ENCODE peak calls at places on chromosomes 2 and 18, in four cellular contexts. E is HCT116, W is K562, Y is sigmoid colon. G is an unnamed sample.

GRCh38 chr2:48624696-48625095 is 7.0 kb downstream of the GTF2A1L start:
- DNase-seq in W (no peak), Y (no peak), E (no peak), G (no peak)

GRCh38 chr2:233436691-233437438 is 82.6 kb downstream of the DGKD start:
- DNase-seq in W (no peak), E (no peak), Y (peak; percentile 60), G (peak; percentile 4)

GRCh38 chr2:75787532-75788132 is 76.9 kb upstream of the GCFC2 start:
- DNase-seq in Y (no peak), W (peak; percentile 43), E (peak; percentile 10), G (no peak)

GRCh38 chr2:5690718-5691658 is 1.2 kb upstream of the SOX11 start:
- DNase-seq in E (no peak), W (no peak), Y (no peak), G (no peak)

GRCh38 chr2:134792147-134792546 is 46.3 kb upstream of the ACMSD start:
- DNase-seq in E (no peak), Y (no peak), W (no peak), G (no peak)

GRCh38 chr2:43228782-43229659 is 2.6 kb upstream of the ZFP36L2 start:
- DNase-seq in W (no peak), E (no peak), Y (no peak), G (no peak)

GRCh38 chr2:174634130-174635014 is 36.8 kb upstream of the WIPF1 start:
- DNase-seq in E (no peak), W (peak; percentile 72), Y (no peak), G (peak; percentile 26)

GRCh38 chr2:177030391-177031000 is 182.1 kb upstream of the HNRNPA3 start:
- DNase-seq in W (no peak), Y (no peak), E (no peak), G (no peak)

GRCh38 chr2:62698653-62699052 is 6.9 kb upstream of the EHBP1 start:
- DNase-seq in Y (no peak), W (no peak), E (no peak), G (no peak)

GRCh38 chr18:32582455-32582854 is 111.8 kb upstream of the GAREM1 start:
- DNase-seq in W (no peak), E (no peak), Y (no peak), G (no peak)

GRCh38 chr2:151029406-151030157 is 232.1 kb downstream of the RBM43 start:
- DNase-seq in W (no peak), E (no peak), Y (no peak), G (no peak)

GRCh38 chr18:55384551-55385275 is 203.3 kb downstream of the TCF4 start:
- DNase-seq in E (no peak), Y (no peak), W (peak; percentile 57), G (peak; percentile 9)

GRCh38 chr2:86010083-86010482 is 95.6 kb downstream of the POLR1A start:
- DNase-seq in E (no peak), W (no peak), Y (no peak), G (no peak)

GRCh38 chr18:61731169-61731568 is 161.6 kb downstream of the RNF152 start:
- DNase-seq in W (no peak), Y (no peak), E (no peak), G (no peak)

GRCh38 chr18:40367576-40367975 is 1587.5 kb upstream of the PIK3C3 start:
- DNase-seq in E (no peak), W (no peak), Y (no peak), G (no peak)

GRCh38 chr2:163011035-163011434 is 172.5 kb upstream of the KCNH7 start:
- DNase-seq in Y (no peak), E (no peak), W (no peak), G (no peak)

DNA sequence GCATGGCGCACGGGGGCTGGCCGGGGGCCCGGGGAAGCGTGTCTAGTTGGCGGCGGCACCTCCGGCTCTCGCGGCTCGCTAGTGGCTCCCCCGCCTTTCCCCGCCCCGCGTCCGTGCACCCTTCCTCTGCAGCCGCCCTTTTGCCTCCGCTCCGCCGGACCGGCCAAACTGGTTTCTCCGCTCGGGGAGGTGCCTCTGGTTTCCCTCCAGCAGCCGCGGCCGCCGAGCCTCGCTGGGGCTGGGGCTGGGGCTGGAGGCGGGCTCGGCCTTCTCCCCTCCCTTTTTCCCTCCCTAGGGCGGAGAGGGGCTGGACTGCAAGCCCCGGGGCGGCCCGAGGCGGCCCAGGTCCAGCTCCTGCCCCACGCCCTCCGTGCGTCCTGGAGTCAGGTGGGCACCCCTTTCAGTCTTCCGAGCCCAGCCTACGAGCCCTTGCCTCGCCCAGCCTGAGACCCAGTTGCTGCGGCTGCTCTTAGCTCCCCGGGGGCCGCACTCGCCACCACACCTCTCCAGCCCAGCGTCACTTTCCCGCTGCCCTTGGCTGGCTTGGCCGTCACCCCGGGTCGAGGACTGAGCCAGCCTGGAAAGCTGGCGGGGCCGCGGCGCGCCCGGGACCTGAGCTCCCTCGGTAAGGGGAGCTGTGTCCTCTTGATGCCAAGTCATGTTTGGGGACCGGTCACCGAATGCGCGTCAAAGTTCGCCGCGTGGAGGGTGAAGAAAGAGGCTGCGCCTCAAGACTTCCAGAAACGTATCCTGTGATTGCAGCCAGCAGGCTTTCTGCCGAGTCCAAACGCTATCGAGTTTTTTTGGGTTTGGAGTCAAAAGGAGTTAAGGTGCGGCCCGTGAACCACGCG is at the start of gene ATP8B1:
- DNase-seq in E (peak; percentile 78), W (peak; percentile 11), Y (peak; percentile 84), G (peak; percentile 96)
- TF ChIP-seq POLR2AphosphoS5 in E (peak; percentile 85), W (no peak), Y (peak; percentile 83), G (peak; percentile 85)

GRCh38 chr2:145288650-145289496 is 769.0 kb upstream of the ZEB2 start:
- DNase-seq in Y (no peak), E (no peak), W (peak; percentile 64), G (no peak)

GRCh38 chr2:145286716-145287115 is 766.8 kb upstream of the ZEB2 start:
- DNase-seq in W (no peak), Y (no peak), E (no peak), G (no peak)

GRCh38 chr2:145283131-145283530 is 763.2 kb upstream of the ZEB2 start:
- DNase-seq in Y (no peak), E (no peak), W (no peak), G (no peak)

GRCh38 chr2:145287686-145288085 is 767.8 kb upstream of the ZEB2 start:
- DNase-seq in E (no peak), W (no peak), Y (no peak), G (no peak)

GRCh38 chr2:145284551-145284950 is 764.6 kb upstream of the ZEB2 start:
- DNase-seq in W (no peak), Y (no peak), E (no peak), G (no peak)
- TF ChIP-seq POLR2A in W (no peak), Y (no peak), E (no peak), G (no peak)

DNA sequence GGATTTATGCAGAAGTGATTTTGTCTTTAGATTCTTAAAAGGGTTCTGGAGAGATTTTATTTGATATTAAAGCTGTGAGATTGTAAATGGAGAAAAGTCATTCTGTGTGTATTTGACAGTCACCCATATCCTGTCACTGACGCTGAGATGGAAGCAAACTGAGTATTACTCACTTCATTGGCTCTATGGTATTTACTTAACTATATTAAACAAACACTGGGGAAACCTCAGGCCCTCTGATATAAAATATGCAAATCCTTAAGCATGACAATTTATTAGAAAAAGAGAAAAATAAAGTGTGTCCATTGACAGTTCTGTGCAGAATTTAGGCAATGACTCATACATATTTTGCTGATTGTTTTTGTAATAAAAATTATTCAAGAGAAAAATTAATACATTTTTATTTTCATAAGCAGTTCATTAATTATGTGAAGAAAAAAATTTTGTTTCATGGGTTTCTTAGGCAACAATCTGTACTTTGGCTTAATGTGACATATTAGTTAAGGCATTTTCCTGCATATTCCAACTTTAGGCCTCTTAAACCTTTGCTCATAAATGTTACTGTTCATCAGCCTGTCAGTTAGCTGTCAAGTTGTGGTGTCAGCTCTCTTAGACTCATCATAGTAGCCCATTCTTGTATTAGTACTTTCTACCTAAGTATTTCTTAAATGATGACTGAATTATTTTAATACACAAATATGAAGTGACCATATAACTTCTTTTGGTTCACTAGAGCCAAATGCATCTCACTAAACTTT is 99.9 kb downstream of the PARD3B start:
- DNase-seq in Y (no peak), W (no peak), E (no peak), G (no peak)
- TF ChIP-seq POLR2AphosphoS5 in Y (no peak), W (no peak), E (no peak), G (no peak)

DNA sequence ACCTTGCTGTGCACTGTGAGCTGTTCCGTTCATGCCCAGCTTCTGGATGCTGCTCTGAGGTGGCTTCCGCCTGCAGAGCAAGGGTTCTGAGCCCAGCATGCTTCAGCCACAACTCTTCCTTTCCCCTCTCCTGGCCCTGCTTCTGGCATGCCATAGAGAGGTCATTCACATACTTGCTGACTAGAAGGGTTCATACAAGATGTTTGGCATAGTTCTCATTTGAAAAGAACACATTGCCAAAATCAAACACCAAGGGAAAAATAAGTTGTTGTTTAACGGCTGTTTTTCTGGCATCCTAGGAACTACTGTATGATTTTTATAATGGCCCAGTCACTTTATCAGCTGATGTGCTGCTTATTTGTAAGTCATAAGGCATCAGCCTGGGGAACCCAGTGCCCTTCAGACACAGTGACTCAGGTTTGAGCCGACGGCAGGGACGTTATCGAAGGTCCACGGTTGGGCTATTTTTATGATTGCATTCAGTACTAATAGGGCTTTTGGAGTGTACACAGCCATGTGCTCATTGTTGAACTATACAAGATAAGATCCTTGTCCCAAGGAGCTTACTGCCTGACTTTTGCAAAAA is 53.9 kb upstream of the CTAGE1 start:
- DNase-seq in W (peak; percentile 43), Y (no peak), E (no peak), G (no peak)
- TF ChIP-seq POLR2A in W (no peak), Y (no peak), E (no peak), G (no peak)

DNA sequence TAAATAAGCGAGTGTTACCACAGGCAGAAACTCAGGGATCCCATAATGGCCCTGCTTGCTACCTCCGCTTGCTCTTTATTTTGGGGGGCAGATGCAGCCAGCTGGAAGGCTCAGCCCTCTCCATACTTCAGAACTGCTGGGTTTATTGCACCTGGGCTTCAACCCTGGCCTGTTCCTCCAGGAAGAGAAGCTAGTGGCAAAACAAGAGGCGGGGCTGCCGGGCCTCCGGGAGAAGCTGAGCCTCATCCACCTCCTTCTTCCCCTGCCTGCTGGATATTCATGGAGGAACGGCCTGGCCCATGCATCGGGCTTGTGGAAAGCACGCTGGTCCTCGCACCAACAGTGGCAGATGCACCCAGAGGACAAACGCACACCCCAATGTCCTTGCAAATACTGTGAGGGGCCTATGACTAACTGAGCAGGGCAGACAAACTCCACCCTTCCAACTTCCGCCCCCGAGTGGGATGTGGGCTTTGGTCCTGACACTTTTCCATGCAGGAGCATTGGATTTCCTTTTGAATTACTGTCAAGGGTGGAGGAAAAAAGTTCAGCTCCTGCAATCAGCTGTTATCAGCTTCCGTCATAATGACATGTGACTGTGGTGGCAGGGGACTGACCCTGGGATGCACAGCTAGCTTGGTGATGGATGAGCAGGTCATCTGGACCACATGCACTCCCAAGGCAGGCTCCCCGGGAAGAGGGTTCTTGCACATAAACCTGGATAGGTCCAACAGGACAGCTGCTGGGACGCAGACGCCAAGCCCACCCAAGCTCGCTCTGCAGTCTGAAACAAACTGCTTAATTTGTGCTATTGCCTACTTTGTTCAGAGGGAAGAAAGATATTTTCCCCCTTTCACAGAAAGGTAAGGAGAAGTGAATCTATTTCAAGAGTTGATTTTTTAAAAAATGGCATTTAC is 30.4 kb downstream of the FAM178B start:
- DNase-seq in Y (peak; percentile 77), E (no peak), W (no peak), G (peak; percentile 41)
- TF ChIP-seq POLR2AphosphoS5 in Y (no peak), E (no peak), W (no peak), G (no peak)

DNA sequence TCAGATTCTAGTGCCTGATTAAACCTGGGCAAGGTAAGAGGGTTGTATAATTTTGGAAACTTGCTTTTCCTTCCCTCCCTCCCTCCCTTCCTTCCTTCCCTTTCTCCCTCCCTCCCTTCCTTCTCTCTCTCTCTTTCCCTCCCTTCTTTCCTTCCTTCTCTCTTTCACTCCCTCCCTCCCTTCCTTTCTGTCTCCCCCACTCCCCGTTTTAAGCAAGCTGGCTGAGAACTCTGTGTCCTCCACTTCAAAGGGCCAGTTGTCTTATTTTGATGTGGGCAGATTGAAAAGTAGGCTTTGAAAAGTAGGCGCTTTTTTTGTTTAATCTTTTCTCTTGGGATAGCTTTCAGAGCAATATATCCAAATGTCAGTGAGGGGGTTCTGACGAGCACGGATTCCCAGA is 51.9 kb downstream of the CDK15 start:
- DNase-seq in E (no peak), W (no peak), Y (no peak), G (no peak)
- TF ChIP-seq POLR2A in E (no peak), W (no peak), Y (no peak), G (no peak)